ENCODE peak calls at places on chromosomes 7 and 10, in ten cellular contexts. One of them, this sample, is unnamed.

GRCh38 chr10:104318096-104318725 is 20.1 kb downstream of the ITPRIP start:
- DNase-seq in RWPE1: no peak
- DNase-seq in ELF-1: no peak
- DNase-seq in tibial artery: peak
- DNase-seq in HEK293T: no peak
- DNase-seq in stimulated activated CD4-positive, alpha-beta T cell treated with anti-CD3 and anti-CD28 coated beads, Interleukin-12 subunit alpha, Interleukin-12 subunit beta, amount 100 ng/mL, for 4 hours: no peak
- DNase-seq in left cardiac atrium: no peak
- DNase-seq in NCI-H2081: no peak
- DNase-seq in esophagus squamous epithelium: no peak
- DNase-seq in activated CD4-positive, alpha-beta T cell treated with anti-CD3 and anti-CD28 coated beads for 48 hours: no peak
- DNase-seq in this sample: no peak

GRCh38 chr10:82943142-82943541 is 1068.1 kb downstream of the NRG3 start:
- DNase-seq in RWPE1: no peak
- DNase-seq in ELF-1: no peak
- DNase-seq in tibial artery: no peak
- DNase-seq in HEK293T: no peak
- DNase-seq in stimulated activated CD4-positive, alpha-beta T cell treated with anti-CD3 and anti-CD28 coated beads, Interleukin-12 subunit alpha, Interleukin-12 subunit beta, amount 100 ng/mL, for 4 hours: no peak
- DNase-seq in left cardiac atrium: no peak
- DNase-seq in NCI-H2081: no peak
- DNase-seq in esophagus squamous epithelium: no peak
- DNase-seq in activated CD4-positive, alpha-beta T cell treated with anti-CD3 and anti-CD28 coated beads for 48 hours: no peak
- DNase-seq in this sample: no peak

GRCh38 chr10:91590904-91591791 is 41.7 kb downstream of the PPP1R3C start:
- DNase-seq in RWPE1: no peak
- DNase-seq in ELF-1: no peak
- DNase-seq in tibial artery: no peak
- DNase-seq in HEK293T: no peak
- DNase-seq in stimulated activated CD4-positive, alpha-beta T cell treated with anti-CD3 and anti-CD28 coated beads, Interleukin-12 subunit alpha, Interleukin-12 subunit beta, amount 100 ng/mL, for 4 hours: no peak
- DNase-seq in left cardiac atrium: no peak
- DNase-seq in NCI-H2081: no peak
- DNase-seq in esophagus squamous epithelium: no peak
- DNase-seq in activated CD4-positive, alpha-beta T cell treated with anti-CD3 and anti-CD28 coated beads for 48 hours: no peak
- DNase-seq in this sample: no peak

GRCh38 chr7:127938588-127938987 is 92.6 kb downstream of the LRRC4 start:
- DNase-seq in RWPE1: peak
- DNase-seq in ELF-1: no peak
- DNase-seq in tibial artery: no peak
- DNase-seq in HEK293T: no peak
- DNase-seq in stimulated activated CD4-positive, alpha-beta T cell treated with anti-CD3 and anti-CD28 coated beads, Interleukin-12 subunit alpha, Interleukin-12 subunit beta, amount 100 ng/mL, for 4 hours: no peak
- DNase-seq in left cardiac atrium: no peak
- DNase-seq in NCI-H2081: no peak
- DNase-seq in esophagus squamous epithelium: no peak
- DNase-seq in activated CD4-positive, alpha-beta T cell treated with anti-CD3 and anti-CD28 coated beads for 48 hours: no peak
- DNase-seq in this sample: no peak

GRCh38 chr10:12719365-12719764 is 282.1 kb downstream of the CCDC3 start:
- DNase-seq in RWPE1: peak
- DNase-seq in ELF-1: no peak
- DNase-seq in tibial artery: peak
- DNase-seq in HEK293T: no peak
- DNase-seq in stimulated activated CD4-positive, alpha-beta T cell treated with anti-CD3 and anti-CD28 coated beads, Interleukin-12 subunit alpha, Interleukin-12 subunit beta, amount 100 ng/mL, for 4 hours: no peak
- DNase-seq in left cardiac atrium: peak
- DNase-seq in NCI-H2081: no peak
- DNase-seq in esophagus squamous epithelium: no peak
- DNase-seq in activated CD4-positive, alpha-beta T cell treated with anti-CD3 and anti-CD28 coated beads for 48 hours: peak
- DNase-seq in this sample: no peak

GRCh38 chr10:8037941-8038894 is 16.3 kb upstream of the GATA3 start:
- DNase-seq in RWPE1: no peak
- DNase-seq in ELF-1: peak
- DNase-seq in tibial artery: no peak
- DNase-seq in HEK293T: no peak
- DNase-seq in stimulated activated CD4-positive, alpha-beta T cell treated with anti-CD3 and anti-CD28 coated beads, Interleukin-12 subunit alpha, Interleukin-12 subunit beta, amount 100 ng/mL, for 4 hours: no peak
- DNase-seq in left cardiac atrium: no peak
- DNase-seq in NCI-H2081: no peak
- DNase-seq in esophagus squamous epithelium: no peak
- DNase-seq in activated CD4-positive, alpha-beta T cell treated with anti-CD3 and anti-CD28 coated beads for 48 hours: peak
- DNase-seq in this sample: no peak

GRCh38 chr10:24706479-24707118 is 17.1 kb downstream of the ARHGAP21 start:
- DNase-seq in RWPE1: peak
- DNase-seq in ELF-1: no peak
- DNase-seq in tibial artery: no peak
- DNase-seq in HEK293T: peak
- DNase-seq in stimulated activated CD4-positive, alpha-beta T cell treated with anti-CD3 and anti-CD28 coated beads, Interleukin-12 subunit alpha, Interleukin-12 subunit beta, amount 100 ng/mL, for 4 hours: no peak
- DNase-seq in left cardiac atrium: peak
- DNase-seq in NCI-H2081: no peak
- DNase-seq in esophagus squamous epithelium: no peak
- DNase-seq in activated CD4-positive, alpha-beta T cell treated with anti-CD3 and anti-CD28 coated beads for 48 hours: peak
- DNase-seq in this sample: no peak

GRCh38 chr7:25807212-25807611 is 344.8 kb upstream of the NFE2L3 start:
- DNase-seq in RWPE1: no peak
- DNase-seq in ELF-1: no peak
- DNase-seq in tibial artery: no peak
- DNase-seq in HEK293T: no peak
- DNase-seq in stimulated activated CD4-positive, alpha-beta T cell treated with anti-CD3 and anti-CD28 coated beads, Interleukin-12 subunit alpha, Interleukin-12 subunit beta, amount 100 ng/mL, for 4 hours: no peak
- DNase-seq in left cardiac atrium: no peak
- DNase-seq in NCI-H2081: no peak
- DNase-seq in esophagus squamous epithelium: no peak
- DNase-seq in activated CD4-positive, alpha-beta T cell treated with anti-CD3 and anti-CD28 coated beads for 48 hours: no peak
- DNase-seq in this sample: no peak

GRCh38 chr10:128721851-128722250 is 595.6 kb upstream of the MKI67 start:
- DNase-seq in RWPE1: no peak
- DNase-seq in ELF-1: no peak
- DNase-seq in tibial artery: no peak
- DNase-seq in HEK293T: no peak
- DNase-seq in stimulated activated CD4-positive, alpha-beta T cell treated with anti-CD3 and anti-CD28 coated beads, Interleukin-12 subunit alpha, Interleukin-12 subunit beta, amount 100 ng/mL, for 4 hours: no peak
- DNase-seq in left cardiac atrium: no peak
- DNase-seq in NCI-H2081: no peak
- DNase-seq in esophagus squamous epithelium: no peak
- DNase-seq in activated CD4-positive, alpha-beta T cell treated with anti-CD3 and anti-CD28 coated beads for 48 hours: no peak
- DNase-seq in this sample: no peak

GRCh38 chr7:91264924-91265681 is 870 bp downstream of the FZD1 start:
- DNase-seq in RWPE1: peak
- DNase-seq in ELF-1: peak
- DNase-seq in tibial artery: peak
- DNase-seq in HEK293T: peak
- DNase-seq in stimulated activated CD4-positive, alpha-beta T cell treated with anti-CD3 and anti-CD28 coated beads, Interleukin-12 subunit alpha, Interleukin-12 subunit beta, amount 100 ng/mL, for 4 hours: no peak
- DNase-seq in left cardiac atrium: peak
- DNase-seq in NCI-H2081: peak
- DNase-seq in esophagus squamous epithelium: no peak
- DNase-seq in activated CD4-positive, alpha-beta T cell treated with anti-CD3 and anti-CD28 coated beads for 48 hours: peak
- DNase-seq in this sample: peak

GRCh38 chr7:123070702-123071286 is 75.3 kb upstream of the TAS2R16 start:
- DNase-seq in RWPE1: no peak
- DNase-seq in ELF-1: peak
- DNase-seq in tibial artery: no peak
- DNase-seq in HEK293T: peak
- DNase-seq in stimulated activated CD4-positive, alpha-beta T cell treated with anti-CD3 and anti-CD28 coated beads, Interleukin-12 subunit alpha, Interleukin-12 subunit beta, amount 100 ng/mL, for 4 hours: no peak
- DNase-seq in left cardiac atrium: no peak
- DNase-seq in NCI-H2081: no peak
- DNase-seq in esophagus squamous epithelium: no peak
- DNase-seq in activated CD4-positive, alpha-beta T cell treated with anti-CD3 and anti-CD28 coated beads for 48 hours: no peak
- DNase-seq in this sample: no peak

GRCh38 chr10:46555713-46556514 is 544 bp downstream of the GPRIN2 start:
- DNase-seq in RWPE1: no peak
- DNase-seq in ELF-1: peak
- DNase-seq in tibial artery: peak
- DNase-seq in HEK293T: no peak
- DNase-seq in stimulated activated CD4-positive, alpha-beta T cell treated with anti-CD3 and anti-CD28 coated beads, Interleukin-12 subunit alpha, Interleukin-12 subunit beta, amount 100 ng/mL, for 4 hours: no peak
- DNase-seq in left cardiac atrium: no peak
- DNase-seq in NCI-H2081: no peak
- DNase-seq in esophagus squamous epithelium: no peak
- DNase-seq in activated CD4-positive, alpha-beta T cell treated with anti-CD3 and anti-CD28 coated beads for 48 hours: peak
- DNase-seq in this sample: no peak

GRCh38 chr7:28685660-28686417 is 272.3 kb downstream of the TRIL start:
- DNase-seq in RWPE1: peak
- DNase-seq in ELF-1: peak
- DNase-seq in tibial artery: peak
- DNase-seq in HEK293T: peak
- DNase-seq in stimulated activated CD4-positive, alpha-beta T cell treated with anti-CD3 and anti-CD28 coated beads, Interleukin-12 subunit alpha, Interleukin-12 subunit beta, amount 100 ng/mL, for 4 hours: no peak
- DNase-seq in left cardiac atrium: peak
- DNase-seq in NCI-H2081: peak
- DNase-seq in esophagus squamous epithelium: peak
- DNase-seq in activated CD4-positive, alpha-beta T cell treated with anti-CD3 and anti-CD28 coated beads for 48 hours: peak
- DNase-seq in this sample: no peak

GRCh38 chr10:128173383-128173782 is 47.2 kb upstream of the MKI67 start:
- DNase-seq in RWPE1: no peak
- DNase-seq in ELF-1: no peak
- DNase-seq in tibial artery: no peak
- DNase-seq in HEK293T: no peak
- DNase-seq in stimulated activated CD4-positive, alpha-beta T cell treated with anti-CD3 and anti-CD28 coated beads, Interleukin-12 subunit alpha, Interleukin-12 subunit beta, amount 100 ng/mL, for 4 hours: no peak
- DNase-seq in left cardiac atrium: no peak
- DNase-seq in NCI-H2081: no peak
- DNase-seq in esophagus squamous epithelium: no peak
- DNase-seq in activated CD4-positive, alpha-beta T cell treated with anti-CD3 and anti-CD28 coated beads for 48 hours: no peak
- DNase-seq in this sample: no peak

GRCh38 chr10:6780008-6780677 is 200.1 kb upstream of the PRKCQ start:
- DNase-seq in RWPE1: no peak
- DNase-seq in ELF-1: no peak
- DNase-seq in tibial artery: no peak
- DNase-seq in HEK293T: no peak
- DNase-seq in stimulated activated CD4-positive, alpha-beta T cell treated with anti-CD3 and anti-CD28 coated beads, Interleukin-12 subunit alpha, Interleukin-12 subunit beta, amount 100 ng/mL, for 4 hours: no peak
- DNase-seq in left cardiac atrium: no peak
- DNase-seq in NCI-H2081: no peak
- DNase-seq in esophagus squamous epithelium: no peak
- DNase-seq in activated CD4-positive, alpha-beta T cell treated with anti-CD3 and anti-CD28 coated beads for 48 hours: no peak
- DNase-seq in this sample: no peak